ENCODE peak calls at places on chromosomes 2 and 18, in four cellular contexts. One of them, this sample, is unnamed.

GRCh38 chr2:236047886-236048540 is 120.2 kb downstream of the GBX2 start:
- DNase-seq in mesenteric fat pad: peak
- DNase-seq in right lobe of liver: no peak
- DNase-seq in kidney tubule cell: peak
- DNase-seq in this sample: no peak

GRCh38 chr2:124147552-124147951 is 122.5 kb downstream of the CNTNAP5 start:
- DNase-seq in mesenteric fat pad: no peak
- DNase-seq in kidney tubule cell: no peak
- DNase-seq in right lobe of liver: no peak
- DNase-seq in this sample: no peak

GRCh38 chr2:197599285-197599965 is 76.0 kb downstream of the RFTN2 start:
- DNase-seq in mesenteric fat pad: no peak
- DNase-seq in kidney tubule cell: peak
- DNase-seq in right lobe of liver: peak
- DNase-seq in this sample: no peak

GRCh38 chr2:98012561-98012979 is 16.8 kb upstream of the TMEM131 start:
- DNase-seq in kidney tubule cell: no peak
- DNase-seq in mesenteric fat pad: peak
- DNase-seq in right lobe of liver: no peak
- DNase-seq in this sample: no peak

GRCh38 chr2:152513681-152514080 is 178.7 kb downstream of the FMNL2 start:
- DNase-seq in mesenteric fat pad: no peak
- DNase-seq in kidney tubule cell: peak
- DNase-seq in right lobe of liver: no peak
- DNase-seq in this sample: no peak

GRCh38 chr2:43025709-43026290 is 200.6 kb downstream of the ZFP36L2 start:
- DNase-seq in kidney tubule cell: no peak
- DNase-seq in mesenteric fat pad: no peak
- DNase-seq in right lobe of liver: no peak
- DNase-seq in this sample: no peak

GRCh38 chr2:31244101-31244500 is 10.1 kb downstream of the EHD3 start:
- DNase-seq in kidney tubule cell: no peak
- DNase-seq in mesenteric fat pad: no peak
- DNase-seq in right lobe of liver: peak
- DNase-seq in this sample: no peak

GRCh38 chr18:25669741-25670140 is 317.8 kb upstream of the ZNF521 start:
- DNase-seq in right lobe of liver: no peak
- DNase-seq in kidney tubule cell: no peak
- DNase-seq in mesenteric fat pad: no peak
- DNase-seq in this sample: no peak

GRCh38 chr2:231059756-231060155 is 3.1 kb downstream of the PSMD1 start:
- DNase-seq in mesenteric fat pad: no peak
- DNase-seq in right lobe of liver: no peak
- DNase-seq in kidney tubule cell: no peak
- DNase-seq in this sample: no peak

GRCh38 chr2:36770542-36771287 is 74.2 kb downstream of the VIT start:
- DNase-seq in right lobe of liver: no peak
- DNase-seq in kidney tubule cell: peak
- DNase-seq in mesenteric fat pad: no peak
- DNase-seq in this sample: no peak

GRCh38 chr2:203802277-203803045 is 65.1 kb upstream of the CTLA4 start:
- DNase-seq in right lobe of liver: no peak
- DNase-seq in mesenteric fat pad: no peak
- DNase-seq in kidney tubule cell: peak
- DNase-seq in this sample: no peak

GRCh38 chr2:11669454-11670291 is at the start of gene NTSR2:
- DNase-seq in kidney tubule cell: peak
- DNase-seq in right lobe of liver: no peak
- DNase-seq in mesenteric fat pad: peak
- DNase-seq in this sample: no peak

GRCh38 chr2:111952871-111953497 is 54.6 kb downstream of the MERTK start:
- DNase-seq in mesenteric fat pad: no peak
- DNase-seq in right lobe of liver: no peak
- DNase-seq in kidney tubule cell: no peak
- DNase-seq in this sample: no peak

GRCh38 chr2:192190474-192190873 is 4.3 kb downstream of the TMEFF2 start:
- DNase-seq in kidney tubule cell: peak
- DNase-seq in right lobe of liver: no peak
- DNase-seq in mesenteric fat pad: no peak
- DNase-seq in this sample: no peak

GRCh38 chr2:7053650-7054262 is 136.5 kb downstream of the RNF144A start:
- DNase-seq in kidney tubule cell: no peak
- DNase-seq in mesenteric fat pad: no peak
- DNase-seq in right lobe of liver: no peak
- DNase-seq in this sample: no peak

GRCh38 chr2:19368760-19369159 is 10.3 kb upstream of the OSR1 start:
- DNase-seq in kidney tubule cell: no peak
- DNase-seq in mesenteric fat pad: no peak
- DNase-seq in right lobe of liver: no peak
- DNase-seq in this sample: no peak

GRCh38 chr2:196365923-196366322 is 194.5 kb upstream of the STK17B start:
- DNase-seq in mesenteric fat pad: no peak
- DNase-seq in right lobe of liver: no peak
- DNase-seq in kidney tubule cell: no peak
- DNase-seq in this sample: no peak